ENCODE peak calls at places on chromosomes 7 and 10, in six cellular contexts. D, J, P, I, Z and S are unnamed samples.

GRCh38 chr7:108053250-108053649 is 50.3 kb upstream of the LAMB1 start:
- DNase-seq in D (no peak), I (no peak), Z (no peak), P (no peak), J (no peak), S (no peak)

GRCh38 chr10:92640110-92640509 is 47.2 kb downstream of the KIF11 start:
- DNase-seq in Z (no peak), I (peak), P (peak), D (no peak), J (no peak), S (peak)

GRCh38 chr10:21496285-21497176 is 29.0 kb downstream of the SKIDA1 start:
- DNase-seq in D (no peak), I (peak), P (no peak), J (peak), Z (peak), S (no peak)

GRCh38 chr10:74738985-74739567 is 87.3 kb upstream of the KAT6B start:
- DNase-seq in I (no peak), J (no peak), Z (no peak), D (no peak), P (no peak), S (no peak)

GRCh38 chr10:28600056-28600455 is 67.1 kb downstream of the WAC start:
- DNase-seq in P (no peak), J (no peak), I (no peak), D (no peak), Z (no peak), S (no peak)

GRCh38 chr7:37408241-37408884 is 40.3 kb downstream of the ELMO1 start:
- DNase-seq in I (no peak), D (no peak), P (no peak), J (no peak), Z (no peak), S (no peak)

GRCh38 chr7:137992738-137993394 is 9.0 kb downstream of the CREB3L2 start:
- DNase-seq in P (no peak), Z (no peak), I (peak), J (no peak), D (no peak), S (no peak)

GRCh38 chr7:48074231-48074654 is 14.8 kb upstream of the UPP1 start:
- DNase-seq in I (peak), Z (no peak), J (no peak), P (no peak), D (peak), S (no peak)

GRCh38 chr10:124648738-124649137 is 95.4 kb downstream of the FAM53B start:
- DNase-seq in I (peak), P (no peak), J (peak), Z (no peak), D (peak), S (no peak)

GRCh38 chr10:103493911-103494877 is 689 bp downstream of the NEURL1 start:
- DNase-seq in P (no peak), J (no peak), Z (peak), I (no peak), D (no peak), S (no peak)

GRCh38 chr10:32332299-32332750 is 14.6 kb downstream of the EPC1 start:
- DNase-seq in D (no peak), I (peak), J (no peak), P (no peak), Z (no peak), S (peak)

GRCh38 chr10:77911535-77912123 is 14.9 kb downstream of the DLG5 start:
- DNase-seq in I (no peak), D (no peak), J (no peak), P (no peak), Z (no peak), S (no peak)

GRCh38 chr10:24618401-24618800 is 105.3 kb downstream of the ARHGAP21 start:
- DNase-seq in D (no peak), Z (no peak), I (peak), J (no peak), P (no peak), S (no peak)

GRCh38 chr7:46512901-46513431 is 591.9 kb upstream of the IGFBP3 start:
- DNase-seq in P (no peak), D (no peak), Z (no peak), I (no peak), J (no peak), S (no peak)

GRCh38 chr7:7330997-7331396 is 148.7 kb downstream of the C1GALT1 start:
- DNase-seq in P (no peak), I (no peak), D (no peak), Z (peak), J (no peak), S (no peak)

GRCh38 chr10:103021150-103021896 is 103.2 kb downstream of the CNNM2 start:
- DNase-seq in J (no peak), I (no peak), P (no peak), Z (peak), D (no peak), S (no peak)

GRCh38 chr10:132019366-132019765 is 37.6 kb upstream of the BNIP3 start:
- DNase-seq in D (no peak), J (no peak), Z (no peak), P (no peak), I (no peak), S (no peak)

GRCh38 chr7:7228472-7228871 is 46.1 kb downstream of the C1GALT1 start:
- DNase-seq in P (no peak), D (no peak), I (peak), Z (no peak), J (no peak), S (no peak)

GRCh38 chr10:71492871-71493270 is 96.2 kb downstream of the CDH23 start:
- DNase-seq in I (no peak), D (no peak), J (no peak), Z (no peak), P (no peak), S (no peak)

GRCh38 chr7:4706384-4707032 is 24.4 kb downstream of the FOXK1 start:
- DNase-seq in J (no peak), D (no peak), Z (peak), P (no peak), I (no peak), S (no peak)

GRCh38 chr10:64062793-64063192 is 541.6 kb downstream of the REEP3 start:
- DNase-seq in J (no peak), P (no peak), Z (no peak), I (no peak), D (no peak), S (no peak)

GRCh38 chr7:116161733-116162132 is 48.6 kb upstream of the TES start:
- DNase-seq in I (no peak), P (no peak), Z (peak), D (no peak), J (no peak), S (no peak)

GRCh38 chr10:48266528-48266927 is 8.0 kb downstream of the FRMPD2 start:
- DNase-seq in Z (no peak), P (no peak), D (no peak), I (no peak), J (no peak), S (no peak)

GRCh38 chr10:96618648-96619047 is 31.8 kb upstream of the TM9SF3 start:
- DNase-seq in D (peak), Z (no peak), P (no peak), J (no peak), I (no peak), S (no peak)

GRCh38 chr10:93090619-93091018 is 16.9 kb downstream of the CYP26A1 start:
- DNase-seq in D (no peak), I (no peak), Z (no peak), P (no peak), J (no peak), S (no peak)

GRCh38 chr10:71849461-71849908 is 1.6 kb downstream of the PSAP start:
- DNase-seq in Z (no peak), J (no peak), I (no peak), P (no peak), D (no peak), S (no peak)

GRCh38 chr10:77692782-77693181 is 55.2 kb upstream of the KCNMA1 start:
- DNase-seq in I (peak), Z (no peak), J (no peak), P (no peak), D (no peak), S (no peak)

GRCh38 chr7:92608380-92609322 is 18.5 kb upstream of the FAM133B start:
- DNase-seq in Z (peak), D (no peak), I (no peak), P (no peak), J (peak), S (no peak)

GRCh38 chr7:119283353-119283752 is 989.6 kb upstream of the KCND2 start:
- DNase-seq in P (no peak), I (no peak), D (no peak), Z (no peak), J (no peak), S (no peak)

GRCh38 chr10:53441804-53442203 is 669.2 kb upstream of the MBL2 start:
- DNase-seq in P (no peak), J (no peak), I (no peak), D (no peak), Z (no peak), S (no peak)

GRCh38 chr7:50359995-50360925 is 55.7 kb downstream of the IKZF1 start:
- DNase-seq in J (no peak), P (no peak), I (no peak), D (no peak), Z (peak), S (no peak)

GRCh38 chr10:132534348-132535064 is 3.1 kb upstream of the INPP5A start:
- DNase-seq in J (peak), Z (no peak), D (no peak), I (no peak), P (no peak), S (no peak)

GRCh38 chr7:5425507-5426225 is 2.0 kb upstream of the TNRC18 start:
- DNase-seq in P (no peak), I (peak), J (peak), D (no peak), Z (peak), S (no peak)

DNA sequence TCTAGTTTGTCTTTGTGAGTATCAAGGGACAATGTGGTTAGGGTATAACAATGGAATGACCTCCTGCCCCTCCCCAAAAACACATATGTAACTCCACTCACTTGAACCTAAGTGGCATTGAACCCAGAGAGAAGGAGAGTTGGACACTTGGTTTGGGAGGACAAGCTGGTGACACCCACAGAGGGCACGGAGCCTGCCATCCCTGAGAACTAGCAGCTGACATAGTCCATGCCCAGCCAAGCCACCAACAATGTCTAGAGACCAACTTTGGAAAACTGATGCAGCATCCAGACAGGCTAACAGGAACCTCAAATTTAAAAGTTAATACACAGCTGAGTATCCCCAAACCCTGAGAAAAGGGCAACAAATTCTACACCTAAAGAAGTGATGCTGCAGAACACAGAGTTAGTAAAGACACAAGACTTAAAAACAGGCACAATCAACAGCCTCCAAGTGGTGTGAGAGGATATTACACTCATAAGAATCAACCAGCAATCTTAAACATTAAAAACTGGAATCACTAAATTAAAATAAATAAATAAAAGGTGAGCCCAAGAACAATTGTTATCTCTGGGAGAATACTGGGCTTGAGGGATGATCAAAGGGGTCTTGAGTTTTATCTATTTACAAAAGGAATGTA is 27.2 kb downstream of the NUDCD3 start:
- DNase-seq in D (no peak), I (no peak), P (no peak), Z (no peak), J (no peak), S (no peak)
- TF ChIP-seq CTCF in D (peak), I (peak), P (no peak), Z (peak), J (no peak), S (peak)

GRCh38 chr7:1024876-1025746 is 19.2 kb upstream of the GPR146 start:
- DNase-seq in J (no peak), D (no peak), Z (no peak), P (no peak), I (no peak), S (no peak)
- H3K4me3 ChIP-seq in J (no peak), D (no peak), Z (no peak), P (no peak), I (no peak), S (no peak)

GRCh38 chr10:123062726-123063125 is 53.9 kb downstream of the ACADSB start:
- DNase-seq in D (no peak), I (no peak), J (no peak), P (no peak), Z (no peak), S (no peak)

GRCh38 chr10:123057968-123058367 is 49.2 kb downstream of the ACADSB start:
- DNase-seq in Z (no peak), P (no peak), D (no peak), J (no peak), I (no peak), S (no peak)

GRCh38 chr10:123061865-123062264 is 53.1 kb downstream of the ACADSB start:
- DNase-seq in J (no peak), I (no peak), P (no peak), Z (no peak), D (no peak), S (no peak)
- TF ChIP-seq CTCF in J (no peak), I (no peak), P (no peak), Z (no peak), D (no peak), S (no peak)

GRCh38 chr7:2787251-2787968 is 56.7 kb downstream of the GNA12 start:
- DNase-seq in Z (no peak), I (no peak), D (no peak), J (no peak), P (no peak), S (no peak)
- H3K4me3 ChIP-seq in Z (no peak), I (no peak), D (no peak), J (no peak), P (no peak), S (no peak)